ENCODE peak calls at places on chromosomes 3 and 15, in five cellular contexts. L is neural progenitor cell, B is thoracic aorta, I is Peyer's patch, Q is SK-N-SH. R is an unnamed sample.
A peak's percentile ranks its signal among the peaks of the same experiment; 100 is the strongest.

GRCh38 chr3:55486857-55487375 is at the start of gene WNT5A:
- DNase-seq in Q (peak; percentile 73), L (peak; percentile 82), I (no peak), B (no peak), R (peak; percentile 86)

GRCh38 chr3:147799601-147800000 is 390.4 kb downstream of the ZIC1 start:
- DNase-seq in B (no peak), L (no peak), Q (no peak), I (no peak), R (no peak)

GRCh38 chr3:100891033-100891432 is 102.2 kb downstream of the ABI3BP start:
- DNase-seq in L (no peak), B (no peak), I (no peak), Q (no peak), R (no peak)

GRCh38 chr15:78571382-78571781 is 6.1 kb downstream of the CHRNA5 start:
- DNase-seq in B (no peak), L (no peak), Q (no peak), I (no peak), R (no peak)

GRCh38 chr3:98884675-98885371 is 16.7 kb downstream of the DCBLD2 start:
- DNase-seq in I (no peak), L (no peak), Q (no peak), B (no peak), R (no peak)

GRCh38 chr3:112360574-112360973 is 27.6 kb downstream of the CD200 start:
- DNase-seq in B (no peak), Q (no peak), I (no peak), L (no peak), R (no peak)

GRCh38 chr15:41775651-41776050 is 1.4 kb downstream of the MAPKBP1 start:
- DNase-seq in B (no peak), Q (no peak), I (no peak), L (no peak), R (no peak)

GRCh38 chr3:20622304-20622703 is 436.3 kb upstream of the SGO1 start:
- DNase-seq in B (no peak), Q (no peak), I (no peak), L (no peak), R (no peak)

GRCh38 chr15:34795267-34796081 is at the start of gene ACTC1:
- DNase-seq in L (peak; percentile 74), B (peak; percentile 11), I (no peak), Q (no peak), R (no peak)

GRCh38 chr15:29938701-29939340 is 116.6 kb upstream of the TJP1 start:
- DNase-seq in Q (no peak), I (no peak), L (peak; percentile 13), B (no peak), R (no peak)

GRCh38 chr15:65054333-65055200 is 9.4 kb downstream of the SLC51B start:
- DNase-seq in Q (peak; percentile 92), B (no peak), L (peak; percentile 81), I (peak; percentile 84), R (peak; percentile 57)

GRCh38 chr3:160372780-160373179 is 26.2 kb downstream of the IFT80 start:
- DNase-seq in Q (no peak), L (no peak), I (no peak), B (no peak), R (no peak)

GRCh38 chr3:105967117-105967516 is 98.3 kb upstream of the CBLB start:
- DNase-seq in L (no peak), Q (no peak), B (no peak), I (no peak), R (no peak)

GRCh38 chr3:38646062-38646461 is 3.4 kb downstream of the SCN5A start:
- DNase-seq in Q (peak; percentile 4), L (no peak), B (no peak), I (no peak), R (no peak)

GRCh38 chr15:77819841-77820728 is 187.4 kb upstream of the LINGO1 start:
- DNase-seq in L (peak; percentile 82), I (no peak), B (no peak), Q (peak; percentile 81), R (peak; percentile 73)

GRCh38 chr3:160956785-160957184 is 148.4 kb downstream of the B3GALNT1 start:
- DNase-seq in Q (no peak), B (no peak), I (no peak), L (no peak), R (no peak)

GRCh38 chr3:28050895-28051294 is 190.5 kb upstream of the CMC1 start:
- DNase-seq in Q (no peak), B (no peak), I (peak; percentile 74), L (no peak), R (no peak)

GRCh38 chr3:160163259-160163878 is 61.9 kb upstream of the C3orf80 start:
- DNase-seq in L (no peak), B (no peak), Q (peak; percentile 46), I (no peak), R (no peak)

GRCh38 chr3:126022741-126023359 is 53.9 kb downstream of the ROPN1B start:
- DNase-seq in L (no peak), B (no peak), I (no peak), Q (no peak), R (no peak)

GRCh38 chr3:89216021-89216739 is 108.8 kb downstream of the EPHA3 start:
- DNase-seq in I (no peak), L (no peak), Q (no peak), B (no peak), R (no peak)

GRCh38 chr15:84702961-84703482 is 12.9 kb downstream of the SEC11A start:
- DNase-seq in L (no peak), Q (no peak), B (peak; percentile 15), I (peak; percentile 57), R (no peak)

GRCh38 chr3:45110185-45110833 is 35.9 kb downstream of the CDCP1 start:
- DNase-seq in Q (no peak), B (no peak), I (peak; percentile 80), L (no peak), R (no peak)

GRCh38 chr15:74384566-74385441 is 17.4 kb upstream of the CYP11A1 start:
- DNase-seq in Q (no peak), L (no peak), B (no peak), I (peak; percentile 88), R (no peak)

GRCh38 chr15:63884953-63885352 is 51.2 kb upstream of the HERC1 start:
- DNase-seq in B (no peak), L (no peak), Q (no peak), I (no peak), R (no peak)

GRCh38 chr3:46386206-46386605 is 15.5 kb downstream of the CCR5 start:
- DNase-seq in I (peak; percentile 58), L (no peak), B (no peak), Q (no peak), R (no peak)

GRCh38 chr15:87129916-87130315 is 1050.2 kb downstream of the AGBL1 start:
- DNase-seq in B (no peak), Q (no peak), I (no peak), L (no peak), R (no peak)

DNA sequence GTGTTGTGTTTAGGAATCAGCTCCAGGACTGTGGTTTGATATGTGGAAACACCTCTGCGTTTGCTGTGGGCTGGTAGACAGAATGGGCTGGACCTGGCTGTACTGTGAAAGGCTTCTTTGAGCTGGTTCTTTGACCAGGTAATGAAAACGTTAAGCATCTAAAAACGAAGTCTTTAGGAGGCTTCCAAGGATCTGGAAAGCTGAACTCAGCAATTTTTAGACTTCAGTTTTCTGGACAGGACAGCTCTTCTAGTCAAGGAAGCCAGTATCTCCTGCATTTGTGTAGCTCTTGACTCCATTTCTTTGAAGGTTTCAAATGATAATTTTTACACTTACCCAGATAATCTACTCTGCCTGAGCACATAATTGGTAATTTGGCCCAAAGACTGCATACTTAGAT is 25.5 kb downstream of the MAP2K1 start:
- DNase-seq in I (no peak), Q (no peak), L (no peak), B (no peak), R (no peak)
- TF ChIP-seq CTCF in I (no peak), Q (no peak), L (no peak), B (no peak), R (no peak)

DNA sequence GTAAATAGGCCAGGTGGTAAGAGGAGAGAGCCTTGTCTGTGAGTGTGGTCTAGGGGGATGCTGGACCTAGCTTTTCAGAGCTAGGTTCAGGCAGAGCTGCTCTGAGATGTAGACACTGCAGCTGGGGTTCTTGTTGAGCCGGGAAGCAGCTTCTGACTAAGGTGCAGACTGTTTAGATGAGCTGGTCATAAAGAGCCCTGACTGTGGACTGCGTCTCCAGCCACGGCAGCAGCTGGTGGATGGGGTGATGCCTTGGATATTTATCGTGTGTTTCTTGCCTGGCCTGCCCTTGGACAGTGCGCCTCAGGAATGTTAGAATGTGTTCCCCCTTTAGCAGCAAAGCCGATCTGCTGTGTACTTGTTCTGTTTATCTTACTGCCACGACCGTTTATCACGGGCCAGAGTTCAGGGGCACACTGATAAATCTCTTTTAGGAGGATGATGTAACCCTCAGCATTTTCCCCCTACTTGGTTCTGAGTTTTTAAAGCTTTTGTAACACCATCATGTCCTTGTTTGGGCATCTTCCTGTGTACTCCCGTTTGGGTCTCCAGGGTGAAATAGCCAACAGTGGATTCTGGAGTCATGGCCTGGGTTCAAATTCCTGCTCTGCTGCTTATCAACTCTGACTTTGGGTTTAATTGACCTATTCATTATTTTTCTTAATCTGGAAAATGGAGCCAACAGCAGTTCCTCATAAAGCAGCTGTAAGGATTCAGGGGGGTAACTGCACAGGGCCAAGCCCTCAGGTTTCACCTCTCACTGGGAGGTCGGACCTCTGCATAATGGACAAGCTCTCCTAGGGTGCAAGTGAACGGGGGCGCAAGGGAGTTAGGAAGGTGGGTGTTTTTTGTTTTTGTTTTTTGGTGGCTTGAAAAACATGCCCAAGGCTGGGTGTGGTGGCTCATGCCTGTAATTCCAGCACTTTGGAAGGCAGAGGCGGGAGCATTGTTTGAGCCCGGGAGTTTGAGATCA is 51.4 kb downstream of the FLNB start:
- DNase-seq in I (peak; percentile 68), B (no peak), Q (no peak), L (no peak), R (no peak)
- H3K4me1 ChIP-seq in I (no peaks in the 10 kb centered on the region), B (peaks cover 84% of the 10 kb centered on the region), Q (peaks cover 26% of the 10 kb centered on the region), L (peaks cover 18% of the 10 kb centered on the region), R (peaks cover 23% of the 10 kb centered on the region)

GRCh38 chr3:35674451-35675109 is 35.3 kb downstream of the ARPP21 start:
- DNase-seq in B (no peak), L (no peak), Q (no peak), I (no peak), R (no peak)
- H3K27me3 ChIP-seq in B (no peaks in the 10 kb centered on the region), L (peaks cover 18% of the 10 kb centered on the region), Q (no peaks in the 10 kb centered on the region), I (no peaks in the 10 kb centered on the region), R (no peaks in the 10 kb centered on the region)

GRCh38 chr3:190865828-190866227 is 3.3 kb upstream of the GMNC start:
- DNase-seq in Q (no peak), I (no peak), L (no peak), B (no peak), R (no peak)
- TF ChIP-seq CTCF in Q (peak; percentile 25), I (no peak), L (peak; percentile 29), B (no peak), R (no peak)

GRCh38 chr3:142693294-142693853 is 30.5 kb upstream of the TRPC1 start:
- DNase-seq in L (no peak), Q (no peak), I (no peak), B (no peak), R (no peak)
- H3K4me1 ChIP-seq in L (no peaks in the 10 kb centered on the region), Q (no peaks in the 10 kb centered on the region), I (no peaks in the 10 kb centered on the region), B (no peaks in the 10 kb centered on the region), R (no peaks in the 10 kb centered on the region)

DNA sequence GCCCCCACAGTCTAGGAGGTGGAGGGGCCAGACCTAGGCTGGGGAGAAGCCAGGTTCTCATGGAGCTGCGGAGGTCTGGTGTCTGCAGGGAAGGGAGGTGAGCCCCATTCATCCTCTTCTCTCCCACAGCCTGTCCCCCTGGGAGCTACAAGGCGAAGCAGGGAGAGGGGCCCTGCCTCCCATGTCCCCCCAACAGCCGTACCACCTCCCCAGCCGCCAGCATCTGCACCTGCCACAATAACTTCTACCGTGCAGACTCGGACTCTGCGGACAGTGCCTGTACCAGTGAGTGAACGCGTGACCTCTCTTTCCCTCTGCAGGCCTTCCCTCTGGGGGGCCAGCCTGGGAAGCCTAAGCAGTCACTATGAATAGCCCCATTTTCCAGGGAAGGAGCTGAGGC is 14.1 kb downstream of the EPHB3 start:
- DNase-seq in I (no peak), B (no peak), L (no peak), Q (no peak), R (peak; percentile 55)
- H3K27me3 ChIP-seq in I (no peaks in the 10 kb centered on the region), B (no peaks in the 10 kb centered on the region), L (peaks cover 47% of the 10 kb centered on the region), Q (no peaks in the 10 kb centered on the region), R (no peaks in the 10 kb centered on the region)